ENCODE peak calls at places on chromosome 16, in eight cellular contexts. One of them, this sample, is unnamed.

GRCh38 chr16:57392694-57393093 is 11.9 kb upstream of the CCL17 start:
- DNase-seq in astrocyte of the spinal cord: no peak
- DNase-seq in AG04450: no peak
- DNase-seq in non-pigmented ciliary epithelial cell: no peak
- DNase-seq in GM03348: no peak
- DNase-seq in WTC11: no peak
- DNase-seq in CD4-positive, alpha-beta T cell: no peak
- DNase-seq in adrenal gland: no peak
- DNase-seq in this sample: no peak

GRCh38 chr16:27468941-27469531 is 67.1 kb downstream of the IL21R start:
- DNase-seq in astrocyte of the spinal cord: no peak
- DNase-seq in AG04450: no peak
- DNase-seq in non-pigmented ciliary epithelial cell: no peak
- DNase-seq in GM03348: no peak
- DNase-seq in WTC11: no peak
- DNase-seq in CD4-positive, alpha-beta T cell: no peak
- DNase-seq in adrenal gland: no peak
- DNase-seq in this sample: no peak

GRCh38 chr16:57268804-57269800 is 15.4 kb downstream of the PLLP start:
- DNase-seq in astrocyte of the spinal cord: no peak
- DNase-seq in AG04450: no peak
- DNase-seq in non-pigmented ciliary epithelial cell: no peak
- DNase-seq in GM03348: no peak
- DNase-seq in WTC11: no peak
- DNase-seq in CD4-positive, alpha-beta T cell: no peak
- DNase-seq in adrenal gland: peak
- DNase-seq in this sample: no peak

GRCh38 chr16:35750157-35750689 is 2290.8 kb downstream of the TP53TG3F start:
- DNase-seq in astrocyte of the spinal cord: no peak
- DNase-seq in AG04450: no peak
- DNase-seq in non-pigmented ciliary epithelial cell: no peak
- DNase-seq in GM03348: peak
- DNase-seq in WTC11: no peak
- DNase-seq in CD4-positive, alpha-beta T cell: no peak
- DNase-seq in adrenal gland: no peak
- DNase-seq in this sample: no peak

GRCh38 chr16:57149391-57149790 is 36.4 kb downstream of the PSME3IP1 start:
- DNase-seq in astrocyte of the spinal cord: no peak
- DNase-seq in AG04450: no peak
- DNase-seq in non-pigmented ciliary epithelial cell: no peak
- DNase-seq in GM03348: no peak
- DNase-seq in WTC11: no peak
- DNase-seq in CD4-positive, alpha-beta T cell: no peak
- DNase-seq in adrenal gland: no peak
- DNase-seq in this sample: no peak

GRCh38 chr16:74315059-74315458 is 18.4 kb downstream of the PSMD7 start:
- DNase-seq in astrocyte of the spinal cord: no peak
- DNase-seq in AG04450: no peak
- DNase-seq in non-pigmented ciliary epithelial cell: no peak
- DNase-seq in GM03348: no peak
- DNase-seq in WTC11: no peak
- DNase-seq in CD4-positive, alpha-beta T cell: no peak
- DNase-seq in adrenal gland: no peak
- DNase-seq in this sample: no peak

GRCh38 chr16:61909074-61909473 is 127.2 kb downstream of the CDH8 start:
- DNase-seq in astrocyte of the spinal cord: peak
- DNase-seq in AG04450: no peak
- DNase-seq in non-pigmented ciliary epithelial cell: no peak
- DNase-seq in GM03348: no peak
- DNase-seq in WTC11: no peak
- DNase-seq in CD4-positive, alpha-beta T cell: no peak
- DNase-seq in adrenal gland: no peak
- DNase-seq in this sample: no peak

GRCh38 chr16:31505483-31505882 is 2.7 kb downstream of the RUSF1 start:
- DNase-seq in astrocyte of the spinal cord: no peak
- DNase-seq in AG04450: no peak
- DNase-seq in non-pigmented ciliary epithelial cell: no peak
- DNase-seq in GM03348: no peak
- DNase-seq in WTC11: no peak
- DNase-seq in CD4-positive, alpha-beta T cell: no peak
- DNase-seq in adrenal gland: no peak
- DNase-seq in this sample: no peak

GRCh38 chr16:19382084-19382801 is 35.4 kb upstream of the TMC5 start:
- DNase-seq in astrocyte of the spinal cord: no peak
- DNase-seq in AG04450: no peak
- DNase-seq in non-pigmented ciliary epithelial cell: no peak
- DNase-seq in GM03348: no peak
- DNase-seq in WTC11: no peak
- DNase-seq in CD4-positive, alpha-beta T cell: no peak
- DNase-seq in adrenal gland: no peak
- DNase-seq in this sample: no peak

GRCh38 chr16:23240994-23241393 is 58.4 kb downstream of the SCNN1G start:
- DNase-seq in astrocyte of the spinal cord: no peak
- DNase-seq in AG04450: no peak
- DNase-seq in non-pigmented ciliary epithelial cell: no peak
- DNase-seq in GM03348: no peak
- DNase-seq in WTC11: no peak
- DNase-seq in CD4-positive, alpha-beta T cell: no peak
- DNase-seq in adrenal gland: no peak
- DNase-seq in this sample: no peak

GRCh38 chr16:77402672-77403071 is 32.2 kb downstream of the ADAMTS18 start:
- DNase-seq in astrocyte of the spinal cord: no peak
- DNase-seq in AG04450: no peak
- DNase-seq in non-pigmented ciliary epithelial cell: no peak
- DNase-seq in GM03348: no peak
- DNase-seq in WTC11: no peak
- DNase-seq in CD4-positive, alpha-beta T cell: no peak
- DNase-seq in adrenal gland: no peak
- DNase-seq in this sample: no peak

GRCh38 chr16:16083421-16084156 is 134.2 kb downstream of the ABCC1 start:
- DNase-seq in astrocyte of the spinal cord: peak
- DNase-seq in AG04450: no peak
- DNase-seq in non-pigmented ciliary epithelial cell: no peak
- DNase-seq in GM03348: no peak
- DNase-seq in WTC11: no peak
- DNase-seq in CD4-positive, alpha-beta T cell: no peak
- DNase-seq in adrenal gland: no peak
- DNase-seq in this sample: no peak

GRCh38 chr16:68355447-68356248 is 44.8 kb downstream of the PRMT7 start:
- DNase-seq in astrocyte of the spinal cord: no peak
- DNase-seq in AG04450: no peak
- DNase-seq in non-pigmented ciliary epithelial cell: no peak
- DNase-seq in GM03348: no peak
- DNase-seq in WTC11: peak
- DNase-seq in CD4-positive, alpha-beta T cell: no peak
- DNase-seq in adrenal gland: no peak
- DNase-seq in this sample: no peak